ENCODE peak calls at places on chromosomes 6 and 20, in eight cellular contexts. F is upper lobe of right lung; P is CD4-positive, alpha-beta T cell; K is A549; R is lower lobe of right lung; M is neuronal stem cell; X is left ventricle myocardium inferior; W is adrenal gland. G is an unnamed sample.

GRCh38 chr6:28580484-28580883 is 54.8 kb downstream of the GPX5 start:
- DNase-seq in F (no peak), P (no peak), K (no peak), R (no peak), M (no peak), X (no peak), W (no peak), G (no peak)

GRCh38 chr20:35466856-35467255 is 11.5 kb downstream of the CEP250 start:
- DNase-seq in F (no peak), P (no peak), K (no peak), R (no peak), M (no peak), X (no peak), W (no peak), G (no peak)

GRCh38 chr20:23205656-23206055 is 119.5 kb upstream of the CD93 start:
- DNase-seq in F (no peak), P (no peak), K (no peak), R (peak; percentile 58), M (peak; percentile 21), X (peak; percentile 79), W (peak; percentile 45), G (peak; percentile 63)

GRCh38 chr6:7196019-7196402 is 88.2 kb downstream of the RREB1 start:
- DNase-seq in F (no peak), P (peak; percentile 9), K (no peak), R (no peak), M (no peak), X (no peak), W (no peak), G (no peak)

GRCh38 chr6:1701668-1702353 is 92.1 kb downstream of the FOXC1 start:
- DNase-seq in F (no peak), P (no peak), K (no peak), R (no peak), M (no peak), X (no peak), W (no peak), G (no peak)

GRCh38 chr6:30163090-30163917 is at the start of gene TRIM15:
- DNase-seq in F (no peak), P (no peak), K (no peak), R (no peak), M (no peak), X (no peak), W (no peak), G (no peak)

GRCh38 chr6:138645976-138646640 is 127.5 kb upstream of the CCDC28A start:
- DNase-seq in F (no peak), P (no peak), K (no peak), R (no peak), M (no peak), X (no peak), W (no peak), G (no peak)

GRCh38 chr20:6014017-6014416 is 39.8 kb downstream of the LRRN4 start:
- DNase-seq in F (no peak), P (no peak), K (no peak), R (no peak), M (no peak), X (no peak), W (no peak), G (no peak)

GRCh38 chr20:17624551-17625245 is 54.8 kb downstream of the DSTN start:
- DNase-seq in F (peak; percentile 50), P (no peak), K (no peak), R (peak; percentile 23), M (no peak), X (peak; percentile 5), W (peak; percentile 16), G (no peak)

GRCh38 chr6:125325586-125325985 is 23.8 kb upstream of the HDDC2 start:
- DNase-seq in F (no peak), P (no peak), K (no peak), R (no peak), M (no peak), X (no peak), W (no peak), G (no peak)

GRCh38 chr6:26240981-26241770 is 123.8 kb upstream of the BTN3A2 start:
- DNase-seq in F (no peak), P (no peak), K (no peak), R (peak; percentile 59), M (no peak), X (no peak), W (peak; percentile 45), G (no peak)

DNA sequence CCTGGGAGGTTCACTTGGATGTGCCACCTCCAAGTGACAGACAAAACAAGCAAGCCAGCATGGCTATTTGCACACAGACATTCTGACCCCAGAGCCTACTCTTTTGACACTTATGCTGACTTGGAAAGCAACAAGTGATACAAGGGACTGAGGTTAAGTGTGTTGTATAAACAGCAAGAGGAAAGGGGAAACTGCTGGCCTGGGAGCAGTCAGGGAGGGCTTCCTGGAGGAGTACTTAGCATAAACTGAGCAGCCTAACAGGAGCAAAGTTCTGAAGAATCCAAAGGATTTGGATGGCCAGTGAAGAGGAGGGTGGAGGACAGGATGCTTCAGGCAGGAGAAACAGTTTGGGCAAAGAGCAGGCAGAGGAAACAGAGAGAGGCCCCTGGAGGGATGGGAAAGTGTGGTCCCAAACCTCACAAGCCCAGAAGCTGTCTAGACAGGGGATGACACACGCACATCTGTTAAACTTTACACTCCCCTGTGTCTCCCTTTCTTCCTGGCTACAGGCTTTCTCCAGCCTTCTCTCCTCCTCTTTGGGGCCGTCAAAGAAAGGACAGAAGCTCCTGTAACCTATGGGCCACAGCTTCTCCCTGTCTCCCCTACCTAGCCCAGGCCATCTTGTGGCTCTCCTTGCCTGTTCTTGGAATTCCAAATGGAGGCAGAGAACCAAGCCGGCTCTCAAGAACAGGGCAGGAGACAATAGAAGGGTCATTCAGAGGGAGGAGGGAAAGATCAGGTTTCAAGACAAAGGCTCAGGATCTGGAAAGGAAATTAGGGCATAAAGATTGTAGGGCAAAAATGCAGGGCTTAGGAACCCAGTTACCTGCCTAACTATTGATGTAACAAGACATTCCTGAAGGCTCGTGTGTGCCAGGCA is 19.3 kb downstream of the SULF2 start:
- DNase-seq in F (no peak), P (no peak), K (peak; percentile 33), R (no peak), M (peak; percentile 63), X (no peak), W (no peak), G (no peak)
- H3K27ac ChIP-seq in F (no peak overlapping the region), P (no peak overlapping the region), K (no peak overlapping the region), R (no peak overlapping the region), M (peak overlapping the region; percentile 71), X (peak overlapping the region; percentile 47), W (no peak overlapping the region), G (no peak overlapping the region)

GRCh38 chr20:31869942-31870702 is at the start of the genes DUSP15 and TTLL9:
- DNase-seq in F (peak; percentile 82), P (no peak), K (no peak), R (peak; percentile 61), M (peak; percentile 42), X (peak; percentile 39), W (peak; percentile 40), G (peak; percentile 55)

GRCh38 chr20:31869673-31869941 is 720 bp downstream of the DUSP15 start:
- DNase-seq in F (no peak), P (no peak), K (no peak), R (no peak), M (no peak), X (no peak), W (no peak), G (no peak)

GRCh38 chr20:31870703-31871601 is 518 bp downstream of the TTLL9 start:
- DNase-seq in F (no peak), P (no peak), K (no peak), R (no peak), M (no peak), X (no peak), W (no peak), G (peak; percentile 35)

GRCh38 chr20:31872406-31872805 is 2.0 kb downstream of the TTLL9 start:
- DNase-seq in F (no peak), P (no peak), K (no peak), R (no peak), M (no peak), X (no peak), W (no peak), G (no peak)

DNA sequence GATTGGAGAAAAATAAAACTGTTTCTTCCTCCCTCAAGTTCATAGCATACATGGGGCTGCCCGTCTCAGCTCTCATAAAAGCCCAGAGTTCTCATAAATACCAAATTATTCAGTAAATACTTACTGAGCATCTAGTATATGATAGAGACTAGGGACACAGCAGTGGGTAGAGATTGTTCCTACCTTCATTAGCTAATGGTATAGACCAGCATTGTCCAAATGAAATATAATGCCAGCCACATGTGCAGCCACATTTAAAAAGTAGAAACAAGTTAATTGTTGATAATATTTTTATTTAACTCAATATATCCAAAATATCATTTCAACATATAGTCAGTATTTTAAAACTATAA is 1.1 kb downstream of the TTLL9 start:
- DNase-seq in F (no peak), P (no peak), K (no peak), R (no peak), M (no peak), X (no peak), W (no peak), G (no peak)
- H3K27ac ChIP-seq in F (no peak overlapping the region), P (no peak overlapping the region), K (no peak overlapping the region), R (no peak overlapping the region), M (no peak overlapping the region), X (no peak overlapping the region), W (no peak overlapping the region), G (no peak overlapping the region)

GRCh38 chr6:165096868-165097267 is 212.5 kb downstream of the C6orf118 start:
- DNase-seq in F (no peak), P (no peak), K (no peak), R (no peak), M (no peak), X (no peak), W (no peak), G (no peak)

GRCh38 chr6:165092881-165093595 is 216.4 kb downstream of the C6orf118 start:
- DNase-seq in F (no peak), P (no peak), K (peak; percentile 22), R (no peak), M (no peak), X (no peak), W (no peak), G (no peak)

GRCh38 chr6:165091121-165091785 is 218.2 kb downstream of the C6orf118 start:
- DNase-seq in F (no peak), P (no peak), K (no peak), R (no peak), M (no peak), X (no peak), W (no peak), G (no peak)

GRCh38 chr6:165098165-165098564 is 211.2 kb downstream of the C6orf118 start:
- DNase-seq in F (no peak), P (no peak), K (peak; percentile 28), R (no peak), M (no peak), X (no peak), W (no peak), G (no peak)

DNA sequence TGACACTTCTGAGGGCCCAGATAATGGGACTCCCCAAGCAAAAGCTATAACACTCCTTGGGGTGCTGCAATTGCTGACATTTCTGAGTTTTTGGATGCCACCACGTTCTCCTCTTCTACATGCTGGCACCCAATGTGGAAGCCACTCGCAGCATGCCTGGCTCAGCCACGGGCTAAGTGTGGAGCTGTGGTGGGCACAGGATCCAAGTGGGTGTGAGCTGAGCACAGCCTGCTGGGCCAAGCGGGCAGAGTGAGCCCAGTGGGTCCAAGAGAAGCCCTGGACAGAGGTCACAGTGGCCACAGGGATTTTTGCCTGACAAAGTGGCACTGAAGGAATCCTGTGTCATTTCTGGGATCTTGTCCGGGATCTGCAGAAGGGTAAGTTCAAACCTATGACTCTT is 213.2 kb downstream of the C6orf118 start:
- DNase-seq in F (no peak), P (no peak), K (no peak), R (no peak), M (no peak), X (no peak), W (no peak), G (no peak)
- H3K27ac ChIP-seq in F (no peak overlapping the region), P (no peak overlapping the region), K (no peak overlapping the region), R (no peak overlapping the region), M (no peak overlapping the region), X (no peak overlapping the region), W (no peak overlapping the region), G (no peak overlapping the region)

GRCh38 chr6:35178012-35178411 is 35.7 kb upstream of the SCUBE3 start:
- DNase-seq in F (no peak), P (no peak), K (no peak), R (no peak), M (no peak), X (no peak), W (no peak), G (no peak)
- H3K27ac ChIP-seq in F (peak overlapping the region; percentile 32), P (no peak overlapping the region), K (no peak overlapping the region), R (no peak overlapping the region), M (no peak overlapping the region), X (no peak overlapping the region), W (no peak overlapping the region), G (no peak overlapping the region)

G was measured in stomach.